ENCODE peak calls at places on chromosomes 11 and 22, in five cellular contexts. Y is fibroblast of the aortic adventitia; W is activated CD8-positive, alpha-beta memory T cell treated with anti-CD3 and anti-CD28 coated beads for 4 hours; S is NCI-H748 treated with DMSO at 0.1 percent for 48 hours; Q is CD8-positive, alpha-beta memory T cell. T is an unnamed sample.

GRCh38 chr11:83157755-83158473 is 983 bp downstream of the PCF11 start:
- DNase-seq in W (peak; percentile 15), S (no peak), Y (peak; percentile 53), Q (peak; percentile 62), T (no peak)

GRCh38 chr22:44425356-44425755 is 72.7 kb downstream of the RTL6 start:
- DNase-seq in S (no peak), Y (peak; percentile 16), W (no peak), Q (no peak), T (no peak)

GRCh38 chr11:112440518-112440917 is 179.9 kb upstream of the PLET1 start:
- DNase-seq in W (no peak), Y (no peak), S (no peak), Q (no peak), T (no peak)

GRCh38 chr11:108788565-108789199 is 123.8 kb downstream of the DDX10 start:
- DNase-seq in S (no peak), W (no peak), Q (no peak), Y (peak; percentile 59), T (no peak)

GRCh38 chr11:127193916-127194315 is 193.3 kb upstream of the KIRREL3 start:
- DNase-seq in Q (no peak), W (no peak), Y (no peak), S (no peak), T (no peak)

GRCh38 chr22:38448945-38449745 is 5.9 kb downstream of the KCNJ4 start:
- DNase-seq in Q (no peak), S (no peak), Y (no peak), W (no peak), T (no peak)

GRCh38 chr11:46290598-46291309 is 13.3 kb downstream of the CREB3L1 start:
- DNase-seq in W (no peak), Q (no peak), S (no peak), Y (peak; percentile 97), T (no peak)

GRCh38 chr11:131109256-131109655 is 193.0 kb upstream of the SNX19 start:
- DNase-seq in W (no peak), Q (no peak), S (no peak), Y (no peak), T (no peak)

GRCh38 chr11:34827239-34827638 is 88.9 kb downstream of the APIP start:
- DNase-seq in Q (no peak), S (no peak), W (no peak), Y (no peak), T (no peak)

GRCh38 chr11:10072142-10072541 is 221.9 kb downstream of the SBF2 start:
- DNase-seq in Y (peak; percentile 52), S (no peak), W (no peak), Q (no peak), T (no peak)